ENCODE peak calls at places on chromosome 12, in ten cellular contexts. R is left ventricle myocardium inferior; V is small intestine; H is BJ; K is astrocyte; P is psoas muscle; L is SJSA1; B is CD4-positive, CD25-positive, alpha-beta regulatory T cell; U is CD4-positive, alpha-beta memory T cell; N is GM06990. A is an unnamed sample. For H3K27me3, the result is how much of the 10 kb centered on the place peaks cover.

GRCh38 chr12:11397366-11397765 is 2.0 kb upstream of the PRB2 start:
- DNase-seq in B (no peak), N (no peak), R (no peak), V (no peak), P (no peak), U (no peak), L (no peak), K (no peak), H (no peak), A (no peak)

GRCh38 chr12:102781117-102781516 is 135.9 kb downstream of the PAH start:
- DNase-seq in P (no peak), L (no peak), V (no peak), R (no peak), U (no peak), N (no peak), H (no peak), B (no peak), K (no peak), A (no peak)

GRCh38 chr12:14938301-14938700 is at the start of gene ERP27:
- DNase-seq in K (no peak), L (no peak), R (no peak), P (no peak), U (no peak), H (no peak), B (no peak), N (no peak), V (no peak), A (no peak)

GRCh38 chr12:95343461-95344230 is 126.0 kb downstream of the VEZT start:
- DNase-seq in V (no peak), B (no peak), U (no peak), P (no peak), H (no peak), R (no peak), N (no peak), K (no peak), L (no peak), A (no peak)

GRCh38 chr12:112126000-112126431 is 656 bp downstream of the TRAFD1 start:
- DNase-seq in L (no peak), U (no peak), K (no peak), N (peak), V (peak), R (no peak), H (no peak), B (no peak), P (no peak), A (no peak)

GRCh38 chr12:125983784-125984510 is 918.7 kb downstream of the AACS start:
- DNase-seq in U (no peak), V (no peak), B (no peak), H (no peak), N (no peak), P (no peak), K (peak), L (no peak), R (no peak), A (no peak)

GRCh38 chr12:28306535-28306934 is 116.3 kb downstream of the CCDC91 start:
- DNase-seq in R (no peak), N (no peak), H (no peak), V (no peak), B (no peak), K (no peak), P (no peak), L (no peak), U (no peak), A (no peak)

GRCh38 chr12:8662592-8662991 is at the start of gene MFAP5:
- DNase-seq in H (peak), U (no peak), N (no peak), P (no peak), L (no peak), V (no peak), K (peak), R (no peak), B (no peak), A (no peak)

GRCh38 chr12:20646239-20646827 is 48.8 kb upstream of the SLCO1C1 start:
- DNase-seq in U (no peak), B (no peak), H (no peak), V (no peak), R (no peak), K (peak), P (no peak), L (peak), N (no peak), A (no peak)

GRCh38 chr12:31297572-31298509 is 28.1 kb downstream of the SINHCAF start:
- DNase-seq in H (no peak), U (no peak), K (no peak), V (no peak), L (no peak), N (no peak), P (no peak), B (no peak), R (no peak), A (no peak)

GRCh38 chr12:55715833-55716581 is at the start of gene BLOC1S1:
- DNase-seq in K (peak), V (peak), L (peak), P (peak), U (peak), B (peak), N (peak), R (peak), H (no peak), A (peak)

GRCh38 chr12:102956738-102957338 is 636 bp upstream of the ASCL1 start:
- DNase-seq in U (no peak), H (no peak), L (no peak), K (no peak), P (no peak), N (no peak), B (no peak), R (no peak), V (no peak), A (no peak)

GRCh38 chr12:92472198-92472597 is 230.6 kb upstream of the PLEKHG7 start:
- DNase-seq in U (no peak), R (no peak), N (no peak), B (no peak), V (peak), K (peak), L (no peak), P (no peak), H (no peak), A (no peak)

GRCh38 chr12:12715459-12716150 is 1.6 kb upstream of the CDKN1B start:
- DNase-seq in U (peak), B (no peak), P (no peak), R (no peak), H (no peak), L (peak), K (peak), V (peak), N (peak), A (no peak)

GRCh38 chr12:109065154-109065852 is 12.9 kb downstream of the USP30 start:
- DNase-seq in U (no peak), R (no peak), L (no peak), V (peak), K (no peak), H (no peak), B (no peak), N (no peak), P (no peak), A (no peak)

GRCh38 chr12:51901121-51901812 is 6.0 kb upstream of the ACVRL1 start:
- DNase-seq in R (no peak), H (no peak), K (no peak), N (no peak), U (no peak), V (peak), B (no peak), P (no peak), L (no peak), A (no peak)

GRCh38 chr12:7583471-7583870 is 79.9 kb upstream of the CD163 start:
- DNase-seq in R (no peak), L (no peak), K (no peak), V (no peak), U (no peak), P (no peak), H (no peak), N (no peak), B (no peak), A (no peak)

GRCh38 chr12:95959107-95959506 is 16.0 kb downstream of the AMDHD1 start:
- DNase-seq in P (no peak), L (no peak), N (no peak), V (no peak), R (no peak), K (no peak), U (no peak), H (no peak), B (no peak), A (no peak)

GRCh38 chr12:62533087-62533754 is 66.6 kb downstream of the MON2 start:
- DNase-seq in B (no peak), R (no peak), L (no peak), U (no peak), N (no peak), P (no peak), H (no peak), V (no peak), K (no peak), A (no peak)

GRCh38 chr12:62532333-62532732 is 65.7 kb downstream of the MON2 start:
- DNase-seq in K (no peak), P (no peak), L (no peak), N (no peak), H (no peak), U (no peak), B (no peak), R (no peak), V (no peak), A (no peak)

GRCh38 chr12:62525306-62525705 is 58.7 kb downstream of the MON2 start:
- DNase-seq in N (no peak), P (no peak), U (no peak), V (no peak), R (no peak), B (no peak), L (no peak), H (no peak), K (no peak), A (no peak)

GRCh38 chr12:62533755-62534107 is 67.1 kb downstream of the MON2 start:
- DNase-seq in R (no peak), U (no peak), P (no peak), L (no peak), H (no peak), K (no peak), V (no peak), N (no peak), B (no peak), A (no peak)

DNA sequence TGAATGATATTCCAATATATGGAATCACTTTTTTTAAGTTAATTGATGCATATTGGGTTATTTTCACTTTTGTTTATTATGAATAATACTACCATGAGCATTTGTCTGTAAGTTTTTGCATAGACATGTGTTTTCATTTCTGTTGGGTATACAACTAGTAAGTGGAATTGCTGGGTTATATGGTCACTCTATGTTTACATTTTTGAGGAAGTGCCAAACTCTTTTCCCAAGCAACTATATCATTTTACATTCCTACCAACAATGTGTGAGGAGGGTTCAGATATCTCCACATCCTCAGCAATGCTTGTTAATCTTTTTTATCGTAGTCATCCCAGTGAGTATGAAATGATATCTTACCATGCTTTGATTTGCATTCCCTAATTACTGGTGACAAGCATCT is 64.0 kb downstream of the MON2 start:
- DNase-seq in H (peak), P (no peak), N (no peak), U (no peak), R (no peak), B (no peak), K (peak), V (no peak), L (peak), A (no peak)
- H3K27me3 ChIP-seq in H (under half), P (under half), N (under half), U (under half), R (under half), B (under half), K (under half), V (under half), L (under half), A (under half)

GRCh38 chr12:118432812-118433540 is 56.6 kb downstream of the SUDS3 start:
- DNase-seq in R (no peak), U (no peak), L (no peak), N (no peak), H (no peak), K (no peak), P (no peak), B (no peak), V (peak), A (no peak)

GRCh38 chr12:118424883-118425282 is 48.5 kb downstream of the SUDS3 start:
- DNase-seq in V (no peak), B (no peak), H (no peak), P (no peak), K (no peak), U (no peak), R (no peak), N (no peak), L (no peak), A (no peak)

GRCh38 chr12:118428643-118429042 is 52.3 kb downstream of the SUDS3 start:
- DNase-seq in B (no peak), R (no peak), N (no peak), H (no peak), V (no peak), P (no peak), L (no peak), K (no peak), U (no peak), A (no peak)

GRCh38 chr12:118430516-118430915 is 54.2 kb downstream of the SUDS3 start:
- DNase-seq in L (no peak), H (no peak), K (no peak), U (no peak), N (no peak), R (no peak), V (no peak), B (no peak), P (no peak), A (no peak)

DNA sequence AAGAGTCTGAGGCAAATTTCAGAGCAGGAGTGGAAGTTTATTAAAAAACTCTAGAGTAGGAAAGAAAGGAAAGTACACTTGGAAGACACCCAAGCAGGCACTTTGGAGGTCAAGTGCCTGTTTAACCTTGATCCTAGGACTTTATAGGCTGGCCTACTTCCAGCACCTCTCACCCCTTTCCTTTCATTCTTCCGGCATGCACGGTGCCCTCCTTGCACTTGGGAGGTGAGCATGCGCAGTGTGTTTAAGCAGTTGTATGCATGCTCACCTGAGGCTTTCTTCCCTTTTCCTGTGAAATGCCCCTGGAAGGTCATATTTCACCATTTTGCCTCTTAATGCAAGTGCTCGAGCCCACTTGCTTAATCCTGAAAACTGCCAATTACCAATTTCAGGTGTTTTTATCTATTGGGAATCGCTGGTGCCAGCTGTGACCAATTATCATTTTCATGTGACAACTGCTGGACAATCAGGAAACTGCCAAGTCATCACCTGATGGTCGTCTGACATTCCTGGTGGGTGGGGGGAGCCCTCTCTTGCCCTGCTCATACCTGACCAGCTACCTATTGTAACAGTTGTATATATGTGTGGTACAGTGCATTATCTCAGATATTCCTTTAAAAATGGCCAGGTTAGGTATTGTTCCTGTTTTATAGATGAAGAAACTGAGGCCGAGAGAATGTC is 53.5 kb downstream of the SUDS3 start:
- DNase-seq in H (no peak), L (no peak), K (no peak), V (peak), P (no peak), R (no peak), B (no peak), U (no peak), N (no peak), A (no peak)
- H3K27me3 ChIP-seq in H (under half), L (under half), K (under half), V (under half), P (under half), R (under half), B (under half), U (under half), N (under half), A (under half)

GRCh38 chr12:1826867-1827705 is 6.7 kb downstream of the LRTM2 start:
- DNase-seq in K (no peak), R (no peak), V (no peak), B (no peak), H (no peak), N (no peak), L (no peak), P (no peak), U (no peak), A (no peak)
- H3K27me3 ChIP-seq in K (under half), R (half or more), V (under half), B (under half), H (under half), N (under half), L (half or more), P (under half), U (under half), A (under half)

GRCh38 chr12:40010899-40011774 is 94.7 kb downstream of the SLC2A13 start:
- DNase-seq in N (no peak), B (peak), R (no peak), K (peak), U (peak), V (peak), L (peak), H (no peak), P (no peak), A (peak)
- H3K27me3 ChIP-seq in N (under half), B (under half), R (under half), K (under half), U (under half), V (under half), L (under half), H (under half), P (under half), A (under half)

DNA sequence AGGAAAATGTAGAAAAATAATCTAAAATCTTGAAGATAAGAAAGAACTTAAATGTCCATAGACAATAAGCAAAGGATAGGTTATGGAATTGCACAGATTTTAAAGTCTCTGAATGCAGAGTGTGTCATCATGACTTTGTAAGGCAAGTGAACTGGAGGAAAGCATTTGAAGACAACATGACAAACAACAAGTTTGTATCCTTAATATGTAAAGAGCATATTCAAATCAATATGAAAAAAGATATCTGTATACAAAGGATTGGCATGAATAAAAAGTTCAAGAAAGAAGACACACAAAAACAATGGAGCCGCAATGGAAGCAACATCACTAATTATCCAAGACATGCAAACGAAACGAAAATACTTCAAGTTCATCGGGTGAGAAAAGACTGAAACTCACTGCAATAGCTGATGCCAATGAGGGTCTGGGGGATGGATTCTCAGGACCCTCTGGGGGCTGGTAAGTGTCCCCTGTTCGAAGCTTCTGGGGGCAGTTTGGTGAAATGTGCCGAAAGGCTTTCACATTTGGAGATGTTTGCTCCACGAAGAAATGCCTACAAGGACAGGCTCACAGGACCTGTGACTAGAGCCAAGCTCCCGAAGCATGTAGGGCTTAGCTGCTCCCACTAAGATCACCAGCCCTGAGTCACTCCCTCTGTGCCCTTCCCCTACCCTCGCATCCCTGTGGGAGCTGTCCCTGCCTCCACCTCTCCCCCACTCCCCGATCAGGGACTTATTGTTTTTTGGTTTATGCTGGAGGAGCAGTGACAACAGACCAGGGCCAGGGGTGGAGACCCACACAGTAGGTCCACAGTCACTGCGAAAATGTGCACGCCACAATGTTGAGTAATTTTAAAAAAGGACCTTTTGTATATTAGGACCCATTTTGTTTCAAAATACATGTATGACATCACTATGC is 345.7 kb upstream of the SFSWAP start:
- DNase-seq in B (no peak), L (no peak), N (no peak), K (no peak), P (no peak), V (no peak), R (no peak), U (no peak), H (no peak), A (no peak)
- H3K27me3 ChIP-seq in B (under half), L (under half), N (under half), K (under half), P (under half), V (under half), R (under half), U (under half), H (under half), A (under half)

A was measured in effector memory CD4-positive, alpha-beta T cell.